ENCODE peak calls at places on chromosome X, in seven cellular contexts. N is GM23338, X is GM23248, W is heart left ventricle, Y is aorta, H is MG63, P is WERI-Rb-1. G is an unnamed sample.

GRCh38 chrX:54509401-54509800 is 13.4 kb upstream of the FGD1 start:
- DNase-seq in Y (no peak), X (peak), N (peak), H (no peak), W (no peak), P (no peak), G (no peak)

GRCh38 chrX:72358313-72358712 is 52.6 kb upstream of the CITED1 start:
- DNase-seq in N (no peak), P (no peak), W (no peak), X (peak), H (peak), Y (no peak), G (no peak)

GRCh38 chrX:10110316-10110932 is 46.4 kb upstream of the CLCN4 start:
- DNase-seq in Y (no peak), W (no peak), H (no peak), X (no peak), N (no peak), P (no peak), G (no peak)

GRCh38 chrX:71533850-71534515 is 1.1 kb downstream of the OGT start:
- DNase-seq in X (peak), H (peak), Y (peak), W (peak), P (peak), N (peak), G (peak)

GRCh38 chrX:1807301-1807731 is 192.5 kb downstream of the ASMT start:
- DNase-seq in X (peak), Y (no peak), H (peak), W (no peak), N (peak), P (peak), G (no peak)

GRCh38 chrX:135625995-135626394 is 87.4 kb upstream of the CT45A1 start:
- DNase-seq in N (peak), W (no peak), Y (no peak), P (peak), X (peak), H (no peak), G (peak)

GRCh38 chrX:27186671-27187070 is 276.5 kb downstream of the PPP4R3C start:
- DNase-seq in N (peak), H (peak), Y (no peak), P (peak), W (no peak), X (peak), G (peak)

GRCh38 chrX:114152130-114152529 is 431.8 kb upstream of the HTR2C start:
- DNase-seq in P (no peak), Y (no peak), N (no peak), X (peak), H (peak), W (no peak), G (no peak)

GRCh38 chrX:78064152-78064551 is 39.9 kb upstream of the PGK1 start:
- DNase-seq in W (no peak), N (no peak), P (no peak), Y (no peak), X (no peak), H (no peak), G (no peak)

GRCh38 chrX:139738581-139738980 is 30.6 kb upstream of the MCF2 start:
- DNase-seq in N (no peak), X (peak), Y (no peak), H (no peak), W (no peak), P (no peak), G (no peak)

GRCh38 chrX:129678881-129679195 is 24.1 kb upstream of the APLN start:
- DNase-seq in W (no peak), H (no peak), Y (no peak), X (no peak), N (no peak), P (no peak), G (no peak)

GRCh38 chrX:129682979-129683378 is 28.2 kb upstream of the APLN start:
- DNase-seq in P (no peak), X (no peak), N (no peak), Y (no peak), H (no peak), W (no peak), G (no peak)

GRCh38 chrX:129679856-129680255 is 25.1 kb upstream of the APLN start:
- DNase-seq in H (no peak), X (peak), Y (no peak), W (no peak), N (no peak), P (peak), G (no peak)

DNA sequence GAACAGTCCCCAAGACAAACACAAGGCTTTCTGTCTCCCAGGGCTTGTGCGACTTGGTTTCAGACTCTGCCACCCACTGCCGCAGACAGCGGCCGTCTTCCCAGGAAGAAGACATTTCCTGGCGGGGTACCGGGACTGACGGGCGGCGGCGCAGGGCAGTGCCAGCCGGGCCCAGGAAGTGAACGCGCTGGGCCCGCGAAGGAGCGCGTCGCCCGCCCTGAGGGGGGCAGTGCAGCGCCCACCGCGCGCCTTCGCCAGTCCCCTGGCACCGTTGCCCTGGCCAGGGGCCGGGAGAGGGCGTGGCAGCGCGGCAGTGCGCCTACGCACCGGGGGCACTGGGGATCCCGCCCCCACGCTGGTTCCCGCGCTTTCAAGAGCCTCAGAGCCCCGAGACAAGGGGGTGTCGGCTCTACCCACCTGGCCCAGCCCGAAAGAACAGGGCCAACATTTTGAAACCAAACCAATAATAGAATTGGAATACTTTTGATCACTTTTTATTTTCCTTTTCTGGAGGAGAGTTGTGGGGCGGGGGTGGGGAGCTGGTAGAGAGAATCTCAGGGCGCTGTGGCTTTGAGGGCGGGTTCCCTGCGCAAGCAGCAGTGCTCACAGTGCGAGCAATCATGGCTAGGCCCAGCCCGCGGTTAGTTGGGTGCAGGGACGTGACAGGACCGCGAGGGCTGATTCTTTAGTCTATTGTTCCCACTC is 23.6 kb upstream of the APLN start:
- DNase-seq in H (peak), Y (peak), X (peak), P (no peak), W (peak), N (peak), G (no peak)
- H3K4me3 ChIP-seq in H (peak), Y (no peak), X (peak), P (no peak), W (peak), N (peak), G (no peak)

GRCh38 chrX:107940095-107940494 is 42.1 kb downstream of the TEX13B start:
- DNase-seq in N (no peak), X (no peak), H (no peak), P (no peak), W (no peak), Y (no peak), G (no peak)

GRCh38 chrX:107934262-107934661 is 47.9 kb downstream of the TEX13B start:
- DNase-seq in P (no peak), W (no peak), X (peak), N (no peak), Y (no peak), H (no peak), G (no peak)

GRCh38 chrX:107935664-107936433 is 46.3 kb downstream of the TEX13B start:
- DNase-seq in Y (no peak), H (no peak), P (no peak), N (peak), X (peak), W (no peak), G (no peak)

GRCh38 chrX:107936434-107936730 is 45.8 kb downstream of the TEX13B start:
- DNase-seq in Y (no peak), P (no peak), X (no peak), H (no peak), W (no peak), N (peak), G (no peak)

GRCh38 chrX:107935200-107935599 is 47.0 kb downstream of the TEX13B start:
- DNase-seq in W (no peak), Y (no peak), N (peak), H (no peak), X (peak), P (no peak), G (no peak)
- H3K4me3 ChIP-seq in W (no peak), Y (no peak), N (peak), H (no peak), X (peak), P (no peak), G (no peak)

DNA sequence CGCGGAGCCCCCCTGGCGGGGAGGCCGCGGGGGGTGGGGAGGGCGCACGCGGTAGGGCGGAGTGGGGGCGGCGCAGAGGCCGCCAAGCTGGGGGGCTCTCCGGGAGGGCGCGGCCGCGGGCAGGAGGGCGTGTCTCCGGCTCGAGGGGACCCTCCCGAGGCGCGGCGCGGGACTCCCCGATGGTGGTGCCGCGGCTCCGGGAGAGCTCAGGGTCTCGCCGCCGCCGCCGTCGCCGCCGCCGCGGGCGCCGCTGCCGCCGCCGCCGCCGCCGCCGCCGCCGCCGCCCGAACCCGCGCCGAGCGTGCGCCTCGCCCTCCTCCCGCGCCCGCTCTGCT is at the start of gene PTCHD1:
- DNase-seq in H (no peak), Y (no peak), P (no peak), W (no peak), N (no peak), X (no peak), G (no peak)
- H3K4me3 ChIP-seq in H (peak), Y (peak), P (peak), W (peak), N (peak), X (peak), G (peak)

DNA sequence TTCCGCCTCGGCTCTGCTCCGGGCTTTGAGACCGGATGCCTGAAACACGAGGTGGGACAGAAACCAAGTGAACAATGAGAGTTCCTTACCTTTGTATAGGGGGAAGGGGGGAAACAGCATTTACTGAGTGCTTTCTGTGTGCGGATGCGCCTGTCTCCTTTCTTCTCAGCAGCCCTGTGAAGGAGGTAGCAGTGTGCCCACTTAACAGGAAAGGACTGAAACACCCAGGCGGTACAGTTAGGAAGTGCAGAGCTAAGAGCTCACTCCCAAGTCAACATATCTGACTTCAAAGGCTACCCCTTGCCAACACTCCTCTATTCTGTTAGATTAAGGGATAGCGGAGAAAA is 43.1 kb upstream of the TMSB15B start:
- DNase-seq in P (peak), N (no peak), Y (no peak), W (no peak), X (peak), H (no peak), G (peak)
- H3K4me3 ChIP-seq in P (peak), N (peak), Y (peak), W (peak), X (peak), H (peak), G (peak)

GRCh38 chrX:23381688-23382087 is 47.0 kb downstream of the PTCHD1 start:
- DNase-seq in X (no peak), H (no peak), W (no peak), N (no peak), P (no peak), Y (no peak), G (no peak)
- H3K4me3 ChIP-seq in X (no peak), H (no peak), W (no peak), N (no peak), P (no peak), Y (no peak), G (no peak)

GRCh38 chrX:107548775-107549174 is 79.5 kb upstream of the PRPS1 start:
- DNase-seq in P (no peak), N (no peak), Y (no peak), W (no peak), H (no peak), X (no peak), G (no peak)
- H3K4me3 ChIP-seq in P (no peak), N (no peak), Y (no peak), W (no peak), H (no peak), X (no peak), G (no peak)

GRCh38 chrX:15737957-15738685 is at the start of gene CA5B:
- DNase-seq in H (peak), P (peak), X (peak), N (peak), Y (peak), W (peak), G (no peak)

GRCh38 chrX:15739886-15740285 is 1.8 kb downstream of the CA5B start:
- DNase-seq in P (no peak), Y (no peak), W (no peak), N (no peak), X (no peak), H (no peak), G (no peak)

GRCh38 chrX:15744181-15744867 is 6.3 kb downstream of the CA5B start:
- DNase-seq in Y (no peak), N (no peak), W (no peak), P (no peak), X (no peak), H (peak), G (no peak)

GRCh38 chrX:15737188-15737956 is 698 bp upstream of the CA5B start:
- DNase-seq in X (peak), H (no peak), W (no peak), N (no peak), P (no peak), Y (no peak), G (no peak)

DNA sequence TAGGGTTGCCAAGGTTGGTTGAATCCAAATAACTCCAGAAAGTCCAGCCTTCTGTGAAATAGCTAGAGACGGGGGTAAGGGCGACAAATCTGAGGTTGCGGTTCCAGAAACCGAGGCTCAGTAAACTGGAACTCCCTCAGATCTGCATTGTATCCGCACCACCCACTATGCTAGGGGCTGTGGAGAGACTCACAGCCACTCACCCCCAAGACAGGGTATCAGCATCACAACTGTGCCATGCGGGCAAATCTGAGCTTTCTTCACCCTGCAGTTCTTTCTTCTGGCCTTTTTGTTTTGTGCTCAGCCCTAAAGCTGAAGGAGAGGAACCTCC is 581 bp downstream of the CA5B start:
- DNase-seq in W (no peak), Y (no peak), N (no peak), H (no peak), X (no peak), P (no peak), G (no peak)
- H3K4me3 ChIP-seq in W (peak), Y (peak), N (peak), H (no peak), X (peak), P (peak), G (no peak)

GRCh38 chrX:19747672-19748610 is 139.5 kb downstream of the SH3KBP1 start:
- DNase-seq in X (no peak), P (no peak), N (no peak), Y (peak), W (peak), H (no peak), G (peak)
- H3K4me3 ChIP-seq in X (no peak), P (no peak), N (no peak), Y (no peak), W (no peak), H (no peak), G (no peak)